ENCODE peak calls at places on chromosomes 16 and 17, in seven cellular contexts. F is GM13976; S is upper lobe of left lung; K is endodermal cell; H is NCI-H2171 treated with DMSO at 0.1 percent for 48 hours; C is activated CD8-positive, alpha-beta memory T cell treated with anti-CD3 and anti-CD28 coated beads for 1 hour; M is dermis microvascular lymphatic vessel endothelial cell. Y is an unnamed sample.

GRCh38 chr17:63151981-63152523 is 186.0 kb downstream of the TANC2 start:
- DNase-seq in F (no peak), S (no peak), K (no peak), H (peak), C (no peak), M (no peak), Y (no peak)

GRCh38 chr16:50881331-50881830 is 139.5 kb downstream of the CYLD start:
- DNase-seq in F (no peak), S (no peak), K (peak), H (no peak), C (no peak), M (no peak), Y (no peak)

GRCh38 chr17:7854078-7854777 is 638 bp upstream of the TMEM88 start:
- DNase-seq in F (no peak), S (no peak), K (peak), H (no peak), C (no peak), M (no peak), Y (no peak)

GRCh38 chr17:56638536-56639177 is 45.2 kb downstream of the NOG start:
- DNase-seq in F (no peak), S (no peak), K (no peak), H (peak), C (no peak), M (no peak), Y (no peak)

GRCh38 chr17:83144421-83145357 is 65.3 kb downstream of the METRNL start:
- DNase-seq in F (no peak), S (no peak), K (no peak), H (no peak), C (no peak), M (no peak), Y (no peak)

GRCh38 chr17:69757794-69758430 is 317.1 kb upstream of the KCNJ16 start:
- DNase-seq in F (no peak), S (no peak), K (no peak), H (no peak), C (no peak), M (no peak), Y (no peak)

GRCh38 chr17:6556121-6557039 is at the start of gene PITPNM3:
- DNase-seq in F (peak), S (peak), K (peak), H (no peak), C (no peak), M (no peak), Y (no peak)

GRCh38 chr17:1137465-1137894 is 42.3 kb downstream of the ABR start:
- DNase-seq in F (no peak), S (no peak), K (peak), H (peak), C (no peak), M (no peak), Y (peak)

GRCh38 chr17:59435238-59435637 is 103.8 kb downstream of the YPEL2 start:
- DNase-seq in F (no peak), S (no peak), K (no peak), H (no peak), C (no peak), M (peak), Y (peak)

GRCh38 chr16:23187341-23187740 is 4.8 kb downstream of the SCNN1G start:
- DNase-seq in F (no peak), S (no peak), K (no peak), H (no peak), C (no peak), M (no peak), Y (no peak)

GRCh38 chr17:31586946-31587345 is 195.5 kb downstream of the RAB11FIP4 start:
- DNase-seq in F (no peak), S (no peak), K (no peak), H (peak), C (no peak), M (no peak), Y (peak)

GRCh38 chr16:13426279-13426678 is 493.7 kb upstream of the ERCC4 start:
- DNase-seq in F (no peak), S (no peak), K (peak), H (no peak), C (no peak), M (no peak), Y (no peak)

GRCh38 chr17:46136820-46137219 is 56.4 kb downstream of the KANSL1 start:
- DNase-seq in F (no peak), S (no peak), K (no peak), H (no peak), C (no peak), M (no peak), Y (no peak)

GRCh38 chr17:79698086-79698690 is 32.6 kb upstream of the ENPP7 start:
- DNase-seq in F (no peak), S (no peak), K (no peak), H (no peak), C (no peak), M (no peak), Y (no peak)

GRCh38 chr16:81629032-81629802 is 149.9 kb upstream of the PLCG2 start:
- DNase-seq in F (no peak), S (peak), K (no peak), H (peak), C (no peak), M (no peak), Y (no peak)

GRCh38 chr16:24508614-24509013 is 30.8 kb upstream of the RBBP6 start:
- DNase-seq in F (no peak), S (no peak), K (no peak), H (peak), C (no peak), M (peak), Y (peak)

GRCh38 chr17:42065201-42065600 is 14.8 kb upstream of the C17orf113 start:
- DNase-seq in F (no peak), S (no peak), K (no peak), H (no peak), C (no peak), M (no peak), Y (no peak)

GRCh38 chr16:68719993-68720489 is 17.1 kb upstream of the CDH1 start:
- DNase-seq in F (peak), S (no peak), K (no peak), H (no peak), C (no peak), M (no peak), Y (no peak)

GRCh38 chr17:8057691-8058114 is 18.8 kb downstream of the ALOX15B start:
- DNase-seq in F (peak), S (peak), K (peak), H (peak), C (no peak), M (peak), Y (peak)

GRCh38 chr17:44223574-44224046 is 4.1 kb upstream of the UBTF start:
- DNase-seq in F (no peak), S (no peak), K (no peak), H (no peak), C (no peak), M (peak), Y (peak)

GRCh38 chr16:4401510-4401909 is 14.9 kb downstream of the CORO7 start:
- DNase-seq in F (no peak), S (no peak), K (no peak), H (no peak), C (no peak), M (no peak), Y (no peak)

GRCh38 chr16:74726736-74727135 is 26.1 kb upstream of the MLKL start:
- DNase-seq in F (no peak), S (no peak), K (peak), H (no peak), C (no peak), M (no peak), Y (no peak)

GRCh38 chr16:30532285-30533145 is 2.1 kb downstream of the ZNF747 start:
- DNase-seq in F (no peak), S (no peak), K (no peak), H (no peak), C (no peak), M (no peak), Y (no peak)

GRCh38 chr17:14161419-14161818 is 75.2 kb downstream of the CDRT15 start:
- DNase-seq in F (no peak), S (no peak), K (no peak), H (no peak), C (no peak), M (no peak), Y (no peak)

GRCh38 chr16:84497418-84497817 is 7.0 kb downstream of the MEAK7 start:
- DNase-seq in F (no peak), S (peak), K (peak), H (no peak), C (no peak), M (no peak), Y (no peak)

GRCh38 chr17:32256012-32256694 is 9.5 kb upstream of the RHBDL3 start:
- DNase-seq in F (no peak), S (no peak), K (no peak), H (peak), C (no peak), M (no peak), Y (no peak)

GRCh38 chr16:3022697-3023414 is 886 bp downstream of the HCFC1R1 start:
- DNase-seq in F (no peak), S (no peak), K (peak), H (peak), C (no peak), M (peak), Y (no peak)

GRCh38 chr17:36590082-36590481 is 1.6 kb upstream of the DHRS11 start:
- DNase-seq in F (no peak), S (no peak), K (no peak), H (no peak), C (no peak), M (no peak), Y (no peak)

GRCh38 chr16:2015117-2015946 is 4.3 kb upstream of the NPW start:
- DNase-seq in F (no peak), S (peak), K (no peak), H (peak), C (no peak), M (no peak), Y (no peak)